ENCODE peak calls at places on chromosomes 2 and 18, in five cellular contexts. Y is SW 1271, V is T-helper 17 cell, K is BJ, C is lower lobe of right lung. M is an unnamed sample.

GRCh38 chr2:152355411-152355831 is 20.4 kb downstream of the FMNL2 start:
- DNase-seq in K (no peak), V (no peak), C (no peak), Y (no peak), M (no peak)

GRCh38 chr2:109133746-109134145 is 4.7 kb downstream of the SH3RF3 start:
- DNase-seq in C (no peak), K (no peak), Y (no peak), V (no peak), M (no peak)

GRCh38 chr18:76256897-76257500 is 238.0 kb downstream of the ZNF516 start:
- DNase-seq in V (no peak), C (no peak), K (no peak), Y (no peak), M (peak)

GRCh38 chr2:120936476-120937334 is 201.0 kb downstream of the GLI2 start:
- DNase-seq in C (no peak), K (peak), Y (no peak), V (no peak), M (no peak)

GRCh38 chr2:238974510-238975166 is 126.8 kb downstream of the TWIST2 start:
- DNase-seq in V (no peak), K (peak), Y (peak), C (no peak), M (peak)

GRCh38 chr2:177334940-177335543 is 57.5 kb upstream of the AGPS start:
- DNase-seq in Y (peak), K (no peak), C (no peak), V (no peak), M (peak)

GRCh38 chr2:123518387-123518786 is 506.7 kb upstream of the CNTNAP5 start:
- DNase-seq in C (no peak), V (no peak), K (no peak), Y (no peak), M (no peak)

GRCh38 chr18:525066-525797 is 24.7 kb upstream of the COLEC12 start:
- DNase-seq in Y (peak), C (no peak), V (no peak), K (peak), M (no peak)

GRCh38 chr2:16228471-16228870 is 288.1 kb downstream of the MYCN start:
- DNase-seq in V (no peak), K (no peak), C (no peak), Y (no peak), M (no peak)

GRCh38 chr2:149360106-149360505 is 29.7 kb downstream of the LYPD6 start:
- DNase-seq in V (no peak), K (no peak), Y (no peak), C (no peak), M (no peak)

GRCh38 chr18:23462876-23463275 is 9.8 kb downstream of the RIOK3 start:
- DNase-seq in V (no peak), C (no peak), Y (no peak), K (no peak), M (no peak)